ENCODE peak calls at places on chromosome 20, in four cellular contexts. T is stimulated activated CD4-positive, alpha-beta T cell treated with anti-CD3 and anti-CD28 coated beads, Interleukin-15, amount 100 ng/mL, for 24 hours; B is GM10248; A is DMS 273 treated with DMSO at 0.1 percent for 48 hours. E is an unnamed sample.

GRCh38 chr20:50834599-50835005 is 39.7 kb downstream of the BCAS4 start:
- DNase-seq in T (no peak), B (no peak), A (no peak), E (no peak)

GRCh38 chr20:36720510-36720909 is 25.4 kb downstream of the NDRG3 start:
- DNase-seq in T (peak), B (no peak), A (no peak), E (no peak)

GRCh38 chr20:9609892-9610502 is 95.6 kb downstream of the LAMP5 start:
- DNase-seq in T (peak), B (peak), A (peak), E (peak)

GRCh38 chr20:24017160-24017761 is 28.7 kb upstream of the GGTLC1 start:
- DNase-seq in T (peak), B (no peak), A (no peak), E (no peak)

GRCh38 chr20:3071266-3071609 is 182 bp upstream of the OXT start:
- DNase-seq in T (no peak), B (no peak), A (no peak), E (no peak)

GRCh38 chr20:63708301-63709148 is 686 bp downstream of the ZGPAT start:
- DNase-seq in T (no peak), B (peak), A (no peak), E (no peak)

GRCh38 chr20:18813483-18813882 is at the start of gene SCP2D1:
- DNase-seq in T (no peak), B (no peak), A (no peak), E (no peak)

GRCh38 chr20:51022803-51023616 is at the start of gene KCNG1:
- DNase-seq in T (peak), B (peak), A (peak), E (peak)

GRCh38 chr20:967796-968742 is 34.0 kb downstream of the RSPO4 start:
- DNase-seq in T (peak), B (no peak), A (no peak), E (peak)

GRCh38 chr20:50446351-50447101 is 63.7 kb upstream of the PTPN1 start:
- DNase-seq in T (no peak), B (no peak), A (no peak), E (no peak)

GRCh38 chr20:60812561-60812960 is 439.5 kb upstream of the CDH4 start:
- DNase-seq in T (no peak), B (no peak), A (no peak), E (no peak)

GRCh38 chr20:6924681-6925080 is 157.2 kb downstream of the BMP2 start:
- DNase-seq in T (no peak), B (no peak), A (no peak), E (no peak)

GRCh38 chr20:45935416-45936046 is 1.0 kb downstream of the PCIF1 start:
- DNase-seq in T (no peak), B (no peak), A (no peak), E (no peak)

GRCh38 chr20:18428490-18429173 is 38.2 kb downstream of the DZANK1 start:
- DNase-seq in T (no peak), B (no peak), A (no peak), E (no peak)

GRCh38 chr20:17965042-17965697 is 3.4 kb downstream of the SNX5 start:
- DNase-seq in T (no peak), B (no peak), A (no peak), E (no peak)

GRCh38 chr20:36017034-36017951 is 48.9 kb downstream of the CNBD2 start:
- DNase-seq in T (no peak), B (no peak), A (no peak), E (no peak)

GRCh38 chr20:18299364-18299763 is 11.0 kb downstream of the ZNF133 start:
- DNase-seq in T (no peak), B (no peak), A (no peak), E (no peak)

GRCh38 chr20:58818585-58819285 is 32.0 kb downstream of the GNAS-AS1 start:
- DNase-seq in T (peak), B (no peak), A (no peak), E (no peak)

GRCh38 chr20:50215101-50215500 is 24.5 kb downstream of the CEBPB start:
- DNase-seq in T (no peak), B (no peak), A (no peak), E (no peak)

GRCh38 chr20:38658879-38659612 is 57.4 kb downstream of the ARHGAP40 start:
- DNase-seq in T (peak), B (peak), A (no peak), E (peak)

GRCh38 chr20:23235173-23236027 is 115.2 kb upstream of the NXT1 start:
- DNase-seq in T (peak), B (peak), A (peak), E (peak)

GRCh38 chr20:19211661-19212523 is 550 bp upstream of the SLC24A3 start:
- DNase-seq in T (no peak), B (no peak), A (no peak), E (no peak)

GRCh38 chr20:10679269-10679668 is 5.5 kb upstream of the JAG1 start:
- DNase-seq in T (no peak), B (no peak), A (no peak), E (no peak)

GRCh38 chr20:35145141-35145564 is 2.0 kb downstream of the EDEM2 start:
- DNase-seq in T (no peak), B (peak), A (peak), E (peak)

GRCh38 chr20:22623211-22623610 is 38.8 kb upstream of the FOXA2 start:
- DNase-seq in T (no peak), B (no peak), A (no peak), E (no peak)

GRCh38 chr20:20241966-20242365 is 125.9 kb upstream of the INSM1 start:
- DNase-seq in T (no peak), B (no peak), A (peak), E (no peak)

GRCh38 chr20:63125893-63126601 is 89.9 kb downstream of the YTHDF1 start:
- DNase-seq in T (no peak), B (no peak), A (no peak), E (no peak)

GRCh38 chr20:63106108-63106764 is 99.5 kb upstream of the BHLHE23 start:
- DNase-seq in T (no peak), B (no peak), A (no peak), E (no peak)

GRCh38 chr20:36269507-36269906 is 33.2 kb downstream of the AAR2 start:
- DNase-seq in T (no peak), B (no peak), A (no peak), E (no peak)

GRCh38 chr20:50015636-50015992 is 32.8 kb downstream of the SNAI1 start:
- DNase-seq in T (no peak), B (no peak), A (no peak), E (no peak)

GRCh38 chr20:1775117-1775516 is 117.5 kb upstream of the SIRPG start:
- DNase-seq in T (no peak), B (no peak), A (no peak), E (no peak)

GRCh38 chr20:25496968-25497401 is 88.3 kb downstream of the NINL start:
- DNase-seq in T (no peak), B (no peak), A (no peak), E (no peak)

GRCh38 chr20:7180261-7181045 is 413.0 kb downstream of the BMP2 start:
- DNase-seq in T (no peak), B (no peak), A (no peak), E (no peak)

GRCh38 chr20:8299921-8300320 is 167.9 kb downstream of the PLCB1 start:
- DNase-seq in T (no peak), B (no peak), A (no peak), E (no peak)

GRCh38 chr20:34268851-34269668 is 27.8 kb downstream of the ASIP start:
- DNase-seq in T (peak), B (no peak), A (no peak), E (no peak)

GRCh38 chr20:24604966-24605365 is 135.5 kb downstream of the SYNDIG1 start:
- DNase-seq in T (no peak), B (no peak), A (no peak), E (no peak)

GRCh38 chr20:58038123-58038654 is 190.3 kb downstream of the ANKRD60 start:
- DNase-seq in T (no peak), B (no peak), A (no peak), E (no peak)

E was measured in NT2/D1.